ENCODE peak calls at places on chromosomes 5 and 9, in ten cellular contexts. A is NCI-H1092, B is globus pallidus, T is RPMI8226, K is heart right ventricle, F is A549, U is frontal cortex, H is PC-9, O is sciatic nerve, I is SHP77. R is an unnamed sample.

GRCh38 chr5:14250094-14250777 is 107.1 kb downstream of the TRIO start:
- DNase-seq in A (peak), B (peak), T (peak), K (peak), F (no peak), U (peak), H (no peak), O (peak), I (peak), R (peak)

GRCh38 chr5:43802651-43803050 is 199.7 kb downstream of the NNT start:
- DNase-seq in A (no peak), B (no peak), T (no peak), K (no peak), F (no peak), U (no peak), H (no peak), O (no peak), I (no peak), R (no peak)

GRCh38 chr9:106970976-106971457 is 108.1 kb downstream of the ZNF462 start:
- DNase-seq in A (no peak), B (no peak), T (no peak), K (no peak), F (no peak), U (no peak), H (no peak), O (no peak), I (no peak), R (no peak)

GRCh38 chr9:136259836-136260235 is 14.2 kb upstream of the QSOX2 start:
- DNase-seq in A (no peak), B (no peak), T (no peak), K (no peak), F (no peak), U (no peak), H (no peak), O (no peak), I (no peak), R (no peak)

GRCh38 chr9:130701059-130702022 is 7.8 kb downstream of the EXOSC2 start:
- DNase-seq in A (peak), B (peak), T (peak), K (peak), F (peak), U (no peak), H (no peak), O (peak), I (peak), R (peak)

GRCh38 chr9:135183538-135184153 is 96.2 kb downstream of the OLFM1 start:
- DNase-seq in A (no peak), B (no peak), T (no peak), K (no peak), F (no peak), U (no peak), H (no peak), O (no peak), I (no peak), R (no peak)

GRCh38 chr5:38734353-38734752 is 111.5 kb upstream of the OSMR start:
- DNase-seq in A (no peak), B (no peak), T (no peak), K (no peak), F (no peak), U (no peak), H (no peak), O (no peak), I (no peak), R (no peak)

GRCh38 chr9:18268381-18268780 is 205.6 kb upstream of the ADAMTSL1 start:
- DNase-seq in A (no peak), B (no peak), T (no peak), K (no peak), F (no peak), U (no peak), H (no peak), O (no peak), I (no peak), R (peak)

GRCh38 chr5:63963080-63963735 is 963 bp upstream of the HTR1A start:
- DNase-seq in A (peak), B (peak), T (peak), K (peak), F (peak), U (peak), H (peak), O (no peak), I (peak), R (peak)

GRCh38 chr5:33470544-33470943 is 29.8 kb downstream of the TARS1 start:
- DNase-seq in A (no peak), B (peak), T (no peak), K (no peak), F (peak), U (no peak), H (no peak), O (no peak), I (peak), R (peak)

GRCh38 chr5:153362026-153362425 is 128.4 kb upstream of the GRIA1 start:
- DNase-seq in A (no peak), B (no peak), T (no peak), K (no peak), F (no peak), U (no peak), H (no peak), O (no peak), I (no peak), R (no peak)

GRCh38 chr5:141420855-141421488 is at the start of gene PCDHGA11:
- DNase-seq in A (no peak), B (no peak), T (peak), K (no peak), F (no peak), U (no peak), H (peak), O (peak), I (no peak), R (no peak)

GRCh38 chr9:121067655-121068054 is 7.1 kb upstream of the CNTRL start:
- DNase-seq in A (no peak), B (no peak), T (no peak), K (no peak), F (no peak), U (no peak), H (no peak), O (no peak), I (no peak), R (no peak)

GRCh38 chr9:115034801-115035200 is 83.2 kb downstream of the TNC start:
- DNase-seq in A (no peak), B (no peak), T (no peak), K (no peak), F (no peak), U (no peak), H (no peak), O (no peak), I (no peak), R (no peak)

GRCh38 chr5:68216737-68217231 is 1.2 kb downstream of the PIK3R1 start:
- DNase-seq in A (no peak), B (no peak), T (no peak), K (no peak), F (peak), U (peak), H (no peak), O (no peak), I (no peak), R (peak)

GRCh38 chr9:96853711-96854072 is 622 bp downstream of the ZNF782 start:
- DNase-seq in A (no peak), B (peak), T (peak), K (no peak), F (no peak), U (no peak), H (no peak), O (no peak), I (peak), R (peak)

GRCh38 chr9:214488-215448 is at the start of gene DOCK8:
- DNase-seq in A (no peak), B (no peak), T (peak), K (no peak), F (peak), U (no peak), H (peak), O (peak), I (no peak), R (peak)

GRCh38 chr9:96176901-96177718 is 124.9 kb downstream of the HSD17B3 start:
- DNase-seq in A (no peak), B (peak), T (no peak), K (no peak), F (no peak), U (peak), H (no peak), O (no peak), I (peak), R (no peak)

R was measured in SJSA1.